ENCODE peak calls at places on chromosomes 3 and 15, in six cellular contexts. Z is GM12878, K is HepG2, A is endothelial cell of umbilical vein, B is A549, R is K562. V is an unnamed sample.

GRCh38 chr3:170766823-170767575 is 103.0 kb downstream of the RPL22L1 start:
- DNase-seq in Z (no peak), K (no peak), A (no peak), B (no peak), R (no peak), V (no peak)

GRCh38 chr3:148723591-148723990 is 25.9 kb downstream of the AGTR1 start:
- DNase-seq in Z (no peak), K (peak), A (no peak), B (peak), R (no peak), V (no peak)

GRCh38 chr3:104989878-104990277 is 376.8 kb upstream of the ALCAM start:
- DNase-seq in Z (no peak), K (no peak), A (no peak), B (no peak), R (no peak), V (no peak)

GRCh38 chr3:129039271-129040038 is 21.1 kb upstream of the GP9 start:
- DNase-seq in Z (no peak), K (no peak), A (no peak), B (no peak), R (no peak), V (no peak)

GRCh38 chr3:98657429-98657828 is 64.0 kb upstream of the CPOX start:
- DNase-seq in Z (no peak), K (no peak), A (no peak), B (peak), R (peak), V (peak)

GRCh38 chr15:79101866-79102581 is 11.4 kb upstream of the RASGRF1 start:
- DNase-seq in Z (no peak), K (no peak), A (no peak), B (no peak), R (peak), V (peak)

GRCh38 chr3:189652042-189652441 is 20.9 kb downstream of the TP63 start:
- DNase-seq in Z (no peak), K (peak), A (peak), B (peak), R (peak), V (peak)

GRCh38 chr3:32401541-32402052 is 9.9 kb downstream of the CMTM7 start:
- DNase-seq in Z (no peak), K (peak), A (peak), B (peak), R (no peak), V (peak)

GRCh38 chr3:32691847-32692246 is 6.9 kb downstream of the CNOT10 start:
- DNase-seq in Z (no peak), K (no peak), A (no peak), B (no peak), R (peak), V (no peak)

GRCh38 chr15:70521576-70522322 is 241.6 kb downstream of the UACA start:
- DNase-seq in Z (no peak), K (no peak), A (no peak), B (no peak), R (no peak), V (no peak)

GRCh38 chr3:194046995-194047681 is 88.8 kb upstream of the HES1 start:
- DNase-seq in Z (no peak), K (no peak), A (peak), B (no peak), R (no peak), V (peak)

GRCh38 chr3:67654099-67654831 is at the start of gene SUCLG2:
- DNase-seq in Z (no peak), K (peak), A (peak), B (peak), R (peak), V (peak)

GRCh38 chr3:20668411-20668810 is 482.4 kb upstream of the SGO1 start:
- DNase-seq in Z (no peak), K (peak), A (peak), B (peak), R (peak), V (peak)

GRCh38 chr3:130892759-130893239 is 1.1 kb upstream of the ATP2C1 start:
- DNase-seq in Z (peak), K (peak), A (no peak), B (peak), R (peak), V (peak)

GRCh38 chr3:110419571-110419970 is 652.0 kb upstream of the NECTIN3 start:
- DNase-seq in Z (no peak), K (no peak), A (peak), B (no peak), R (no peak), V (no peak)

GRCh38 chr3:183308746-183309145 is 55.7 kb downstream of the B3GNT5 start:
- DNase-seq in Z (no peak), K (no peak), A (no peak), B (no peak), R (no peak), V (peak)

GRCh38 chr15:93486407-93487117 is 397.6 kb upstream of the RGMA start:
- DNase-seq in Z (no peak), K (no peak), A (no peak), B (no peak), R (no peak), V (no peak)

GRCh38 chr3:4988815-4989648 is 9.8 kb downstream of the BHLHE40 start:
- DNase-seq in Z (no peak), K (no peak), A (no peak), B (peak), R (peak), V (no peak)

GRCh38 chr3:184636774-184637316 is 75.0 kb downstream of the MAGEF1 start:
- DNase-seq in Z (no peak), K (no peak), A (no peak), B (peak), R (no peak), V (peak)

GRCh38 chr3:2274531-2274930 is 175.9 kb downstream of the CNTN4 start:
- DNase-seq in Z (no peak), K (no peak), A (no peak), B (no peak), R (no peak), V (no peak)

GRCh38 chr3:31895471-31895870 is 85.6 kb downstream of the OSBPL10 start:
- DNase-seq in Z (no peak), K (no peak), A (no peak), B (no peak), R (no peak), V (no peak)

GRCh38 chr3:128872282-128872681 is 7.1 kb upstream of the ACAD9 start:
- DNase-seq in Z (no peak), K (no peak), A (no peak), B (no peak), R (no peak), V (no peak)

GRCh38 chr3:39291903-39292329 is 12.1 kb upstream of the CX3CR1 start:
- DNase-seq in Z (no peak), K (peak), A (peak), B (peak), R (peak), V (peak)

GRCh38 chr3:45907769-45908705 is 21.7 kb downstream of the CCR9 start:
- DNase-seq in Z (no peak), K (no peak), A (no peak), B (no peak), R (no peak), V (no peak)

GRCh38 chr15:55627730-55628368 is 39.7 kb upstream of the PYGO1 start:
- DNase-seq in Z (no peak), K (peak), A (peak), B (peak), R (peak), V (peak)

GRCh38 chr15:83837946-83838571 is 184.1 kb downstream of the ADAMTSL3 start:
- DNase-seq in Z (no peak), K (peak), A (no peak), B (peak), R (peak), V (peak)

DNA sequence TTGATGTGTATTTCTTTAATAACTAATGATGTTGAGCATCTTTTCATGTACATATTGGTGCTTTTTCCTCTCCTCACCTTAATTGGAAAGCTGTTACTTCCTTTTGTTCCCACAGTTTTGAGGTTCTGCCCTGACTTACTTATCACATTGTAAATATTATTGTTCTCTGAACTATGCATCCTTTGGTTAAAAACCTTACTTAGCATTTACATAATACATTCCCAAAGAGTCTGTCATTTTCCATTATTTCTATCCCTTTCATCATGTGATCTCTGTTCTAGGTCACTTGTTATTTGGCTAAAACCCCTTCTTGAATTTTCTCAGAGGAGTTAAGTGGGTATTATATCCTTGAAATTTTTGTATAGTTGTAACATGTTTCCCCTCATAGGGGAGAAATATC is 33.0 kb downstream of the SLC12A6 start:
- DNase-seq in Z (no peak), K (peak), A (peak), B (no peak), R (no peak), V (no peak)
- TF ChIP-seq MAX in Z (no peak), K (no peak), A (no peak), B (no peak), R (no peak), V (no peak)

GRCh38 chr15:41546846-41547786 is 3.1 kb upstream of the RPAP1 start:
- DNase-seq in Z (no peak), K (no peak), A (no peak), B (peak), R (peak), V (no peak)
- TF ChIP-seq MYC in Z (no peak), K (no peak), A (no peak), B (no peak), R (no peak), V (no peak)

GRCh38 chr3:75012791-75013190 is 398.3 kb upstream of the CNTN3 start:
- DNase-seq in Z (no peak), K (no peak), A (no peak), B (no peak), R (no peak), V (no peak)
- TF ChIP-seq MAX in Z (no peak), K (no peak), A (no peak), B (no peak), R (no peak), V (no peak)

DNA sequence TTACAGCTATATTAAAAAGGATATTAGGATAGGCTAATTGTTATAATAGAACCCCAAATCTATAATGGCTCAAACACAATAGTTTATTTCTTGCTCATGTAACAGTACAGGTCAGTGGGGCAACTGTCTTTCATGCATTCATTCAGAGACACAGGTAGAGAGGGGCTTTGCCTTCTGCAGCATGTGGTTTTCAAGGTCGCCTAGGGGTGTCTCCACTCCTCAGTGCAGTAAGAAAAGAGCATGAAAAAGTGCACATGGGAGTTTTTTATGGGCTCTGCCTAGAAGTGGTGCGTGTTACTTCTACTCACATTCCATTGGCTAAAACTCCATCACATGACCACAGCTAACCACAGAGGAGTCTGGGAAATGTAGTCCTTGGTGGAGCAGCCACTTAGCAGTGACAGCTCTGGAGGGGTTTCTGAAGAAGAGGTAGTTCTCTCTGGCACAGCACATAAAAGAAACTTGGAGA is 1.8 kb downstream of the ZBTB38 start:
- DNase-seq in Z (peak), K (peak), A (peak), B (peak), R (peak), V (peak)
- TF ChIP-seq MYC in Z (no peak), K (peak), A (no peak), B (no peak), R (no peak), V (peak)

DNA sequence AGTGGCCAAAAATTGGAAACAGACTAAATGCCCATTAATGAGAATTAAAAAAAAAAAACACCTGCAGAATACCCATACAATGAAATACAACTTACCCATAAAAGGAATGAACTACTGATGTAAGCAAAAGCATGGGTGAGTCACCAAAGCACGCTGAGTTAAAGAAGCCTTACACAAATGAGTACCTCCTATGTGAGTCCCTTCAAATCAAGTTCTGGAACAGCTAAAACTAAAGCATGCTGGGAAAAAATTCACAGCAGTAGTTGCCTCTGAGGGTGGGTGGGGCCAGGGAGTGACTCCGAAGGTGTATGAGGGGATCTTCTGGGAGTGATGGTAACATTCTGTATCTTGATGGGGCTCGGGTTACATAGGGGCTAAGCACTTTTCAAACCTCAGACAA is 11.4 kb downstream of the MYO5C start:
- DNase-seq in Z (no peak), K (no peak), A (no peak), B (peak), R (no peak), V (peak)
- TF ChIP-seq MAX in Z (no peak), K (no peak), A (no peak), B (no peak), R (no peak), V (no peak)

DNA sequence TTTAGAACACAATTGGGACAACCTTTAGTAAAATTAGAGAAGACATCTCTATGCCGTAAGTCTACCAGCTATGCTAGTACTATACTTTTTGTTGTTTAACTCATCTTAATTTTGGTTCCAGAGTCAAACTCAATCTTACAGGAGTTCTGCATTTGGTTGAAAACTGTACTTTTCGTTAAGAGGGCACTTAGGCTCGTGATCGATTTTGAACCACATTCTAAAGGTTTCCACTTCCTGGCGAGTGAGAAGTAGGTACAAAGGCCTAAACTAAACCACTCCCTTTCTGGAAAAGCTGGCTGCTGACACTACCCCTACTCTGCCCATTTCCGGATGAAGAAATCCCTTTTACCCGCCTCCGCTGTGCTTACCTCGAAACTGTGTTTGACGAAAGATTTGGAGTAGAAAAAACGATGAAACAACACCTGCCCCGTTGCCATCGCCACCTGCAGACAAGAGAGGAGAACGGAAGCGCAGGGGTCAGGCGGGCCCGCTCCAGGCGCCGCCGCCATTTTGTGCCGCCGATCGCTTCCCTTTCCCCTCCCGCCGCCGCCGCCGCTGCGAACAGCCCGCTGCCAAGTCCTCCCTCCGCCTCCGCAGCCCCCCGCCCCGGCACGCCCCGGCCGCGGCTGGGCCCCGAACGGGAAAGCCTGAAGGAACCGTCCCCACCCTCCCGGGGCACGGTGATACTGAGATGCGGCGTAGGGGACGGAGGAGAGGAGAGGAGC is 748 bp downstream of the CCNL1 start:
- DNase-seq in Z (no peak), K (peak), A (peak), B (peak), R (peak), V (peak)
- TF ChIP-seq MYC in Z (no peak), K (no peak), A (no peak), B (no peak), R (no peak), V (peak)

GRCh38 chr3:115517457-115518050 is 105.8 kb upstream of the GAP43 start:
- DNase-seq in Z (no peak), K (no peak), A (no peak), B (no peak), R (no peak), V (no peak)

GRCh38 chr3:115523467-115523866 is 99.8 kb upstream of the GAP43 start:
- DNase-seq in Z (no peak), K (no peak), A (no peak), B (no peak), R (no peak), V (no peak)

GRCh38 chr3:115513411-115513800 is 109.9 kb upstream of the GAP43 start:
- DNase-seq in Z (no peak), K (no peak), A (peak), B (no peak), R (peak), V (no peak)

GRCh38 chr3:115512565-115513410 is 110.5 kb upstream of the GAP43 start:
- DNase-seq in Z (no peak), K (no peak), A (peak), B (peak), R (peak), V (no peak)

DNA sequence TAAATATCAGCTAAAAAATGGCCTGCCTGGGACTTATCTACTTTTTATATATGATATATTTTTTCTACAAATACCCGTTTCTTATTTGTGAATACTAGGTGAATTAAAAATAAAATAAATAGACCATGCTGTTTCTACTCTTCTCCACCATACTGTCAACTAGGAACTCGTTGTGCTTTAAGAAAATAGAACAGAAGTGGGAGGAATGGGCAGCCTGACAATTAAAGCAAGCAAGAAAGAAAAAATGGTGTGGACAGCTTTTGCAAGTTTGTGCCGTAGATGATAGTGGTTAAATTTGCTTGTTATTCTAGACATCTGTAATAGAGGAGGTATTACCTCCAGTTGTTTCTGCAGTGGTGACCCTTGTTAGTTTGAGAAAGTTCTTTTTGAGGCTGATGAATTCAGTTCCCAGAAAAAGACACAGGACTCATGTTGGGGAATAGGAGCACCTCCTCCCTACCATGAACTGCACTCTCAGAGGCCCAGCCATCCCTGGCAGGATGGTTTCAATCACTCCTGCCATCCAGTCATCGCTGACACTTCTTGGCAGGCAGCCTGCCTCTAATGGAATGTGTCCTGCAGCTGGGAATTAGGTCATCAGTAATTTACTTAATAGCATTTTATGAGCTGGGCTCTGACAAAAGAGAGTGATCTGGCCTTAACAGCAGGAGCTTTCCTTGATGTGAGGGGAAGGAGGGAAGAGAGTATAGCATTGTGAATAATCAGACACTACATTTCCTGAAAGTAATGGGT is 105.0 kb upstream of the GAP43 start:
- DNase-seq in Z (no peak), K (no peak), A (peak), B (peak), R (no peak), V (no peak)
- TF ChIP-seq MAX in Z (no peak), K (no peak), A (no peak), B (no peak), R (no peak), V (no peak)

GRCh38 chr15:85443046-85443445 is 62.6 kb downstream of the AKAP13 start:
- DNase-seq in Z (peak), K (no peak), A (no peak), B (no peak), R (no peak), V (no peak)
- TF ChIP-seq MYC in Z (no peak), K (no peak), A (no peak), B (no peak), R (no peak), V (no peak)

DNA sequence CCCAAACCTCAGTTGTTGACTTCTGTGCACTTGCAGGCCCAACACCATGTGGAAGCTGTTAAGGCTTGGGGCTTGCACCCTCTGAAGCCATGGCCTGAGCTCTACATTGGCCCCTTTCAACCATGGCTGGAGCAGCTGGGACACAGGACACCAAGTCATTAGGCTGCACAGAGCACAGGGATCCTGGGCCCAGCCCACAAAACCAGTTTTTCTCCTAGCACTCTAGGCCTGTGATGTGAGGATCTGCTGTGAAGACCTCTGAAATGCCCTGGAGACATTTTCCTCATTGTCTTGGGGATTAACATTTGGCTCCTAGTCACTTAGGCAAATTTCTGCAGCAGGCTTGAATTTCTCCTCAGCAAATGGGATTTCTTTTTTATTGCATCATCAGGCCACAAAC is 1255.7 kb downstream of the ZPLD1 start:
- DNase-seq in Z (no peak), K (no peak), A (no peak), B (no peak), R (no peak), V (no peak)
- TF ChIP-seq MAX in Z (no peak), K (no peak), A (no peak), B (no peak), R (no peak), V (no peak)